ENCODE peak calls at places on chromosomes 1 and 21, in five cellular contexts. One of them, this sample, is unnamed.

GRCh38 chr1:156465747-156466365 is 34.7 kb downstream of the MEF2D start:
- DNase-seq in LNCaP clone FGC: no peak
- DNase-seq in AG09319: no peak
- DNase-seq in neural crest cell: no peak
- DNase-seq in IMR-90: no peak
- DNase-seq in this sample: peak

GRCh38 chr1:204032642-204033235 is 40.2 kb upstream of the SOX13 start:
- DNase-seq in LNCaP clone FGC: no peak
- DNase-seq in neural crest cell: no peak
- DNase-seq in IMR-90: no peak
- DNase-seq in AG09319: no peak
- DNase-seq in this sample: no peak

GRCh38 chr1:201896951-201897391 is 8.3 kb downstream of the SHISA4 start:
- DNase-seq in IMR-90: peak
- DNase-seq in neural crest cell: no peak
- DNase-seq in LNCaP clone FGC: no peak
- DNase-seq in AG09319: no peak
- DNase-seq in this sample: peak

GRCh38 chr1:67832737-67833594 is at the start of gene GNG12:
- DNase-seq in LNCaP clone FGC: no peak
- DNase-seq in AG09319: no peak
- DNase-seq in IMR-90: peak
- DNase-seq in neural crest cell: peak
- DNase-seq in this sample: peak

GRCh38 chr1:23588749-23589505 is 29.6 kb upstream of the ID3 start:
- DNase-seq in LNCaP clone FGC: no peak
- DNase-seq in AG09319: no peak
- DNase-seq in IMR-90: no peak
- DNase-seq in neural crest cell: no peak
- DNase-seq in this sample: no peak

GRCh38 chr1:193185861-193186714 is at the start of gene B3GALT2:
- DNase-seq in AG09319: no peak
- DNase-seq in neural crest cell: peak
- DNase-seq in IMR-90: peak
- DNase-seq in LNCaP clone FGC: no peak
- DNase-seq in this sample: no peak

GRCh38 chr21:45529785-45530422 is 12.3 kb downstream of the SLC19A1 start:
- DNase-seq in LNCaP clone FGC: no peak
- DNase-seq in IMR-90: no peak
- DNase-seq in neural crest cell: no peak
- DNase-seq in AG09319: no peak
- DNase-seq in this sample: no peak

GRCh38 chr1:226662704-226663326 is 76.3 kb downstream of the ITPKB start:
- DNase-seq in IMR-90: peak
- DNase-seq in AG09319: peak
- DNase-seq in LNCaP clone FGC: no peak
- DNase-seq in neural crest cell: no peak
- DNase-seq in this sample: peak

GRCh38 chr1:181014431-181015257 is 8.0 kb downstream of the STX6 start:
- DNase-seq in IMR-90: no peak
- DNase-seq in AG09319: no peak
- DNase-seq in neural crest cell: no peak
- DNase-seq in LNCaP clone FGC: no peak
- DNase-seq in this sample: no peak

GRCh38 chr1:15501208-15502032 is 22.6 kb downstream of the CASP9 start:
- DNase-seq in IMR-90: peak
- DNase-seq in AG09319: no peak
- DNase-seq in neural crest cell: peak
- DNase-seq in LNCaP clone FGC: no peak
- DNase-seq in this sample: peak

GRCh38 chr1:44652445-44653106 is 21.7 kb downstream of the TMEM53 start:
- DNase-seq in IMR-90: peak
- DNase-seq in AG09319: no peak
- DNase-seq in LNCaP clone FGC: no peak
- DNase-seq in neural crest cell: peak
- DNase-seq in this sample: peak

GRCh38 chr1:27577504-27578188 is 26.3 kb downstream of the AHDC1 start:
- DNase-seq in LNCaP clone FGC: no peak
- DNase-seq in neural crest cell: no peak
- DNase-seq in IMR-90: no peak
- DNase-seq in AG09319: no peak
- DNase-seq in this sample: no peak

GRCh38 chr1:154141240-154141639 is 13.6 kb downstream of the NUP210L start:
- DNase-seq in LNCaP clone FGC: peak
- DNase-seq in neural crest cell: no peak
- DNase-seq in AG09319: no peak
- DNase-seq in IMR-90: peak
- DNase-seq in this sample: no peak

GRCh38 chr1:67431869-67432578 is 1.8 kb upstream of the SERBP1 start:
- DNase-seq in IMR-90: no peak
- DNase-seq in AG09319: no peak
- DNase-seq in neural crest cell: no peak
- DNase-seq in LNCaP clone FGC: no peak
- DNase-seq in this sample: no peak

GRCh38 chr1:58155418-58156123 is 391.0 kb downstream of the OMA1 start:
- DNase-seq in neural crest cell: peak
- DNase-seq in LNCaP clone FGC: peak
- DNase-seq in AG09319: no peak
- DNase-seq in IMR-90: no peak
- DNase-seq in this sample: peak

GRCh38 chr1:30732277-30732996 is 9.1 kb upstream of the MATN1 start:
- DNase-seq in LNCaP clone FGC: no peak
- DNase-seq in AG09319: no peak
- DNase-seq in IMR-90: peak
- DNase-seq in neural crest cell: no peak
- DNase-seq in this sample: no peak

GRCh38 chr1:1250828-1251284 is 4.3 kb upstream of the C1QTNF12 start:
- DNase-seq in IMR-90: no peak
- DNase-seq in LNCaP clone FGC: no peak
- DNase-seq in AG09319: no peak
- DNase-seq in neural crest cell: no peak
- DNase-seq in this sample: no peak

GRCh38 chr1:15469836-15470495 is 5.9 kb upstream of the CELA2B start:
- DNase-seq in LNCaP clone FGC: no peak
- DNase-seq in AG09319: no peak
- DNase-seq in neural crest cell: no peak
- DNase-seq in IMR-90: no peak
- DNase-seq in this sample: no peak

GRCh38 chr1:235920596-235921375 is 54.1 kb upstream of the LYST start:
- DNase-seq in neural crest cell: no peak
- DNase-seq in IMR-90: no peak
- DNase-seq in AG09319: no peak
- DNase-seq in LNCaP clone FGC: no peak
- DNase-seq in this sample: no peak

GRCh38 chr1:10196991-10197390 is 13.4 kb upstream of the KIF1B start:
- DNase-seq in LNCaP clone FGC: no peak
- DNase-seq in IMR-90: peak
- DNase-seq in neural crest cell: no peak
- DNase-seq in AG09319: no peak
- DNase-seq in this sample: no peak

GRCh38 chr1:155940531-155940992 is 876 bp upstream of the RXFP4 start:
- DNase-seq in IMR-90: peak
- DNase-seq in neural crest cell: no peak
- DNase-seq in LNCaP clone FGC: peak
- DNase-seq in AG09319: no peak
- DNase-seq in this sample: peak

GRCh38 chr1:234978397-234979291 is 150.0 kb downstream of the TOMM20 start:
- DNase-seq in neural crest cell: no peak
- DNase-seq in AG09319: no peak
- DNase-seq in IMR-90: peak
- DNase-seq in LNCaP clone FGC: no peak
- DNase-seq in this sample: no peak

GRCh38 chr1:67489643-67490042 is 59.4 kb upstream of the SERBP1 start:
- DNase-seq in AG09319: no peak
- DNase-seq in LNCaP clone FGC: no peak
- DNase-seq in neural crest cell: no peak
- DNase-seq in IMR-90: peak
- DNase-seq in this sample: no peak

GRCh38 chr21:46226146-46226545 is 2.4 kb downstream of the LSS start:
- DNase-seq in neural crest cell: no peak
- DNase-seq in AG09319: no peak
- DNase-seq in IMR-90: peak
- DNase-seq in LNCaP clone FGC: no peak
- DNase-seq in this sample: no peak

GRCh38 chr1:211581521-211581920 is 2.6 kb upstream of the SLC30A1 start:
- DNase-seq in IMR-90: peak
- DNase-seq in AG09319: no peak
- DNase-seq in neural crest cell: no peak
- DNase-seq in LNCaP clone FGC: no peak
- DNase-seq in this sample: no peak

GRCh38 chr1:20732071-20732587 is 374 bp downstream of the SH2D5 start:
- DNase-seq in LNCaP clone FGC: no peak
- DNase-seq in AG09319: no peak
- DNase-seq in neural crest cell: peak
- DNase-seq in IMR-90: peak
- DNase-seq in this sample: peak

GRCh38 chr1:225755668-225756294 is 21.8 kb upstream of the SRP9 start:
- DNase-seq in neural crest cell: no peak
- DNase-seq in AG09319: no peak
- DNase-seq in LNCaP clone FGC: no peak
- DNase-seq in IMR-90: no peak
- DNase-seq in this sample: no peak

GRCh38 chr21:32578107-32578691 is 7.1 kb downstream of the TCP10L start:
- DNase-seq in neural crest cell: no peak
- DNase-seq in LNCaP clone FGC: no peak
- DNase-seq in IMR-90: peak
- DNase-seq in AG09319: no peak
- DNase-seq in this sample: peak
- TF ChIP-seq CTCF in neural crest cell: peak
- TF ChIP-seq CTCF in LNCaP clone FGC: peak
- TF ChIP-seq CTCF in IMR-90: peak
- TF ChIP-seq CTCF in AG09319: peak
- TF ChIP-seq CTCF in this sample: no peak

GRCh38 chr1:184298321-184299052 is 88.3 kb upstream of the C1orf21 start:
- DNase-seq in LNCaP clone FGC: no peak
- DNase-seq in neural crest cell: no peak
- DNase-seq in IMR-90: no peak
- DNase-seq in AG09319: no peak
- DNase-seq in this sample: no peak
- TF ChIP-seq CTCF in LNCaP clone FGC: no peak
- TF ChIP-seq CTCF in neural crest cell: no peak
- TF ChIP-seq CTCF in IMR-90: no peak
- TF ChIP-seq CTCF in AG09319: no peak
- TF ChIP-seq CTCF in this sample: no peak

GRCh38 chr1:8876099-8876496 is 2.4 kb downstream of the ENO1 start:
- DNase-seq in LNCaP clone FGC: no peak
- DNase-seq in neural crest cell: no peak
- DNase-seq in IMR-90: no peak
- DNase-seq in AG09319: no peak
- DNase-seq in this sample: no peak

GRCh38 chr1:8883510-8883909 is 5.0 kb upstream of the ENO1 start:
- DNase-seq in neural crest cell: no peak
- DNase-seq in AG09319: no peak
- DNase-seq in LNCaP clone FGC: no peak
- DNase-seq in IMR-90: no peak
- DNase-seq in this sample: no peak

GRCh38 chr1:8878448-8879347 is at the start of gene ENO1:
- DNase-seq in LNCaP clone FGC: peak
- DNase-seq in neural crest cell: peak
- DNase-seq in IMR-90: peak
- DNase-seq in AG09319: peak
- DNase-seq in this sample: peak

GRCh38 chr1:8880068-8880676 is 1.7 kb upstream of the ENO1 start:
- DNase-seq in LNCaP clone FGC: peak
- DNase-seq in AG09319: peak
- DNase-seq in IMR-90: peak
- DNase-seq in neural crest cell: no peak
- DNase-seq in this sample: peak

DNA sequence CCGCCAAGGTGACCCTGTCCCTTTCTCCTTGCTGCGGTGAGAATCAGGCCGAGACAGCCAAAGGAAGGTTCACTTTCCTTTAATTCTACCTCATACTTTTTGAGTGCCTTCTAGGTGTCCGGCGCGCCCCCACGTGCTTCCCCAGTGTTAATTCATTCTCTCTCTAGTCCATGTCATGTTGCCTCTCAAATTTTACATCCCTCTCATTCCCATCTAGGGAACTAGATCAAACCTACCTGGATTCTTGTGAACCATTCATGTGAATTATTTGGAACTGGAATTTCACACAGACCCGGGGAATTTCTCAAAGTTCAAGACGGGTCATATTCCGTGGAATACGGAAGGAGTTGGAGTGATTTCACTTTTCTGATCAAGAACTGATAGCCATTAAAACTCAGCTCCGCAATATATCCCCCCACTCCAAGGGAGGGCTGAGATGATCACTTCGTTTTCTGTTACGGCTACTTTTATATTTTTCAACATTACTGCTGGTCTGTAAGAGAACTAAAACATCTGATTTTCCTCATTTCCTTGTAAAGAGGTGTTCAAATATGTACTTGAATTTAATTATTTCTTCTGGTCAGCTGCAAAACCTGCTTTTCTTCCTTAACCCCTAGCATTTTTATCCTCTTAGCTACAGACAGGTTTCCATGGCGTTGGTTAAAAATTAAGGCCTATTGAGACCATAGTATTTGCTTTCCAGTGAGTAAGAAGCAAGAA is 1.0 kb upstream of the ENO1 start:
- DNase-seq in IMR-90: no peak
- DNase-seq in neural crest cell: no peak
- DNase-seq in LNCaP clone FGC: no peak
- DNase-seq in AG09319: no peak
- DNase-seq in this sample: no peak
- TF ChIP-seq CTCF in IMR-90: no peak
- TF ChIP-seq CTCF in neural crest cell: no peak
- TF ChIP-seq CTCF in LNCaP clone FGC: peak
- TF ChIP-seq CTCF in AG09319: peak
- TF ChIP-seq CTCF in this sample: no peak

DNA sequence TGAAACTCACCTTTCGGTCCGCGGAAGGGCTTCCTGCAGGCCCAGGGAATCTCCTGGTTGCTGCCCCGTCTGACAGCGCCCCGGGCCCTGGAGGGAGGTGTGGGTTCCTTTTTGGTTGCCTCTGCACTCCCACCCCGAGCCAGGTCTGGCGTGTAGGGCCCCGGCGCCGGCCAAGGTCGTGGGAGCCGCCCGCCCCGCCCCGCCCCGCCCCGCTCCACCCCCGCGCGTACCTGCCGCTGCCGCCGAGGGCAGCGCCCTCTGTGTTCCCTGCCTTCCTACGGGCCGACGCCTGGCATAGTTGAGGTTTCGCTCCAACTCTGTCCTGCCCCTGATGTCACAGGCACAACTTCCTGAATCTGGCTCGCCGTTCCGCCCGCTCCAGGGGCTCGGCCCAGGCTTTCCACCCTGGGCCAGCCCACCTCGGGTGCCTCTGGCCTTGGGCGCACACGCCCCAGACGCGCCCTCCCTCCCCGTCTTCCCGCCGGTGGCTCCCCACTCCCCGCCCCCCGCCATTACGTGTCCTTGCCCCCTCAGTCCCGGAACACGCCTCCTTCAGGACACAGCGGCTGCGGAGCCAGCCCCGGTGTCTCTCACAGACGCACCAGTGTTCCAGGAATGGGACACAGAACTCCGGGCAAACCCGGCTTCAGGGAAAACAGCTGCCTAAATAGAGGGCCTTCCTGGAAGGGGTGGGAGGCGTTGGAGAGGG is at the start of gene KIAA0040:
- DNase-seq in LNCaP clone FGC: no peak
- DNase-seq in IMR-90: no peak
- DNase-seq in AG09319: no peak
- DNase-seq in neural crest cell: peak
- DNase-seq in this sample: peak
- TF ChIP-seq CTCF in LNCaP clone FGC: peak
- TF ChIP-seq CTCF in IMR-90: no peak
- TF ChIP-seq CTCF in AG09319: no peak
- TF ChIP-seq CTCF in neural crest cell: no peak
- TF ChIP-seq CTCF in this sample: peak

This sample was measured in Calu3.